ENCODE peak calls at places on chromosomes 7 and 10, in ten cellular contexts. One of them, this sample, is unnamed.

GRCh38 chr10:114550756-114551290 is 107.3 kb downstream of the ABLIM1 start:
- DNase-seq in stimulated activated CD8-positive, alpha-beta memory T cell treated with anti-CD3 and anti-CD28 coated beads, Interleukin-4, amount 100 ng/mL, for 4 hours: no peak
- DNase-seq in foreskin fibroblast: no peak
- DNase-seq in NCI-H748 treated with DMSO at 0.1 percent for 48 hours: peak
- DNase-seq in A549: peak
- DNase-seq in T1000: no peak
- DNase-seq in right cardiac atrium: no peak
- DNase-seq in small intestine: peak
- DNase-seq in posterior cingulate gyrus: no peak
- DNase-seq in nephron progenitor cell: no peak
- DNase-seq in this sample: no peak

GRCh38 chr10:133235265-133235664 is 2.4 kb upstream of the VENTX start:
- DNase-seq in foreskin fibroblast: no peak
- DNase-seq in posterior cingulate gyrus: no peak
- DNase-seq in NCI-H748 treated with DMSO at 0.1 percent for 48 hours: no peak
- DNase-seq in small intestine: no peak
- DNase-seq in A549: no peak
- DNase-seq in nephron progenitor cell: no peak
- DNase-seq in right cardiac atrium: no peak
- DNase-seq in T1000: no peak
- DNase-seq in stimulated activated CD8-positive, alpha-beta memory T cell treated with anti-CD3 and anti-CD28 coated beads, Interleukin-4, amount 100 ng/mL, for 4 hours: no peak
- DNase-seq in this sample: no peak

GRCh38 chr10:70222340-70222794 is 10.9 kb downstream of the PPA1 start:
- DNase-seq in T1000: no peak
- DNase-seq in nephron progenitor cell: no peak
- DNase-seq in stimulated activated CD8-positive, alpha-beta memory T cell treated with anti-CD3 and anti-CD28 coated beads, Interleukin-4, amount 100 ng/mL, for 4 hours: no peak
- DNase-seq in NCI-H748 treated with DMSO at 0.1 percent for 48 hours: no peak
- DNase-seq in right cardiac atrium: no peak
- DNase-seq in small intestine: no peak
- DNase-seq in foreskin fibroblast: peak
- DNase-seq in posterior cingulate gyrus: no peak
- DNase-seq in A549: no peak
- DNase-seq in this sample: no peak

GRCh38 chr10:58618158-58618676 is 105.5 kb downstream of the BICC1 start:
- DNase-seq in right cardiac atrium: no peak
- DNase-seq in NCI-H748 treated with DMSO at 0.1 percent for 48 hours: no peak
- DNase-seq in foreskin fibroblast: no peak
- DNase-seq in stimulated activated CD8-positive, alpha-beta memory T cell treated with anti-CD3 and anti-CD28 coated beads, Interleukin-4, amount 100 ng/mL, for 4 hours: no peak
- DNase-seq in A549: no peak
- DNase-seq in nephron progenitor cell: no peak
- DNase-seq in small intestine: no peak
- DNase-seq in posterior cingulate gyrus: no peak
- DNase-seq in T1000: no peak
- DNase-seq in this sample: peak

GRCh38 chr10:118911361-118911760 is 118.2 kb upstream of the NANOS1 start:
- DNase-seq in T1000: no peak
- DNase-seq in small intestine: no peak
- DNase-seq in nephron progenitor cell: no peak
- DNase-seq in A549: peak
- DNase-seq in NCI-H748 treated with DMSO at 0.1 percent for 48 hours: no peak
- DNase-seq in foreskin fibroblast: peak
- DNase-seq in right cardiac atrium: no peak
- DNase-seq in stimulated activated CD8-positive, alpha-beta memory T cell treated with anti-CD3 and anti-CD28 coated beads, Interleukin-4, amount 100 ng/mL, for 4 hours: no peak
- DNase-seq in posterior cingulate gyrus: no peak
- DNase-seq in this sample: no peak

GRCh38 chr10:130713105-130713504 is 576.9 kb downstream of the GLRX3 start:
- DNase-seq in right cardiac atrium: no peak
- DNase-seq in nephron progenitor cell: no peak
- DNase-seq in small intestine: no peak
- DNase-seq in T1000: no peak
- DNase-seq in stimulated activated CD8-positive, alpha-beta memory T cell treated with anti-CD3 and anti-CD28 coated beads, Interleukin-4, amount 100 ng/mL, for 4 hours: no peak
- DNase-seq in A549: no peak
- DNase-seq in NCI-H748 treated with DMSO at 0.1 percent for 48 hours: no peak
- DNase-seq in posterior cingulate gyrus: no peak
- DNase-seq in foreskin fibroblast: no peak
- DNase-seq in this sample: no peak

GRCh38 chr7:101923276-101923985 is 106.0 kb downstream of the CUX1 start:
- DNase-seq in small intestine: no peak
- DNase-seq in T1000: no peak
- DNase-seq in nephron progenitor cell: no peak
- DNase-seq in stimulated activated CD8-positive, alpha-beta memory T cell treated with anti-CD3 and anti-CD28 coated beads, Interleukin-4, amount 100 ng/mL, for 4 hours: no peak
- DNase-seq in right cardiac atrium: no peak
- DNase-seq in A549: no peak
- DNase-seq in posterior cingulate gyrus: no peak
- DNase-seq in NCI-H748 treated with DMSO at 0.1 percent for 48 hours: no peak
- DNase-seq in foreskin fibroblast: no peak
- DNase-seq in this sample: peak

GRCh38 chr7:132462478-132462877 is 113.8 kb downstream of the PLXNA4 start:
- DNase-seq in stimulated activated CD8-positive, alpha-beta memory T cell treated with anti-CD3 and anti-CD28 coated beads, Interleukin-4, amount 100 ng/mL, for 4 hours: no peak
- DNase-seq in nephron progenitor cell: no peak
- DNase-seq in A549: no peak
- DNase-seq in foreskin fibroblast: no peak
- DNase-seq in posterior cingulate gyrus: no peak
- DNase-seq in small intestine: no peak
- DNase-seq in NCI-H748 treated with DMSO at 0.1 percent for 48 hours: no peak
- DNase-seq in right cardiac atrium: no peak
- DNase-seq in T1000: no peak
- DNase-seq in this sample: no peak

GRCh38 chr7:19538036-19538435 is 170.8 kb downstream of the POLR1F start:
- DNase-seq in A549: no peak
- DNase-seq in foreskin fibroblast: no peak
- DNase-seq in posterior cingulate gyrus: no peak
- DNase-seq in small intestine: no peak
- DNase-seq in stimulated activated CD8-positive, alpha-beta memory T cell treated with anti-CD3 and anti-CD28 coated beads, Interleukin-4, amount 100 ng/mL, for 4 hours: no peak
- DNase-seq in NCI-H748 treated with DMSO at 0.1 percent for 48 hours: no peak
- DNase-seq in nephron progenitor cell: no peak
- DNase-seq in T1000: no peak
- DNase-seq in right cardiac atrium: no peak
- DNase-seq in this sample: no peak

GRCh38 chr7:155431231-155431630 is 26.7 kb upstream of the EN2 start:
- DNase-seq in small intestine: no peak
- DNase-seq in T1000: no peak
- DNase-seq in A549: no peak
- DNase-seq in NCI-H748 treated with DMSO at 0.1 percent for 48 hours: no peak
- DNase-seq in posterior cingulate gyrus: no peak
- DNase-seq in stimulated activated CD8-positive, alpha-beta memory T cell treated with anti-CD3 and anti-CD28 coated beads, Interleukin-4, amount 100 ng/mL, for 4 hours: no peak
- DNase-seq in right cardiac atrium: no peak
- DNase-seq in foreskin fibroblast: no peak
- DNase-seq in nephron progenitor cell: no peak
- DNase-seq in this sample: no peak

GRCh38 chr10:79203014-79203675 is 134.4 kb downstream of the ZMIZ1 start:
- DNase-seq in T1000: no peak
- DNase-seq in NCI-H748 treated with DMSO at 0.1 percent for 48 hours: no peak
- DNase-seq in stimulated activated CD8-positive, alpha-beta memory T cell treated with anti-CD3 and anti-CD28 coated beads, Interleukin-4, amount 100 ng/mL, for 4 hours: no peak
- DNase-seq in posterior cingulate gyrus: no peak
- DNase-seq in A549: no peak
- DNase-seq in small intestine: no peak
- DNase-seq in nephron progenitor cell: no peak
- DNase-seq in right cardiac atrium: no peak
- DNase-seq in foreskin fibroblast: no peak
- DNase-seq in this sample: no peak

GRCh38 chr7:75866497-75867389 is 12.1 kb upstream of the RHBDD2 start:
- DNase-seq in posterior cingulate gyrus: peak
- DNase-seq in small intestine: peak
- DNase-seq in foreskin fibroblast: no peak
- DNase-seq in A549: peak
- DNase-seq in stimulated activated CD8-positive, alpha-beta memory T cell treated with anti-CD3 and anti-CD28 coated beads, Interleukin-4, amount 100 ng/mL, for 4 hours: no peak
- DNase-seq in nephron progenitor cell: peak
- DNase-seq in T1000: no peak
- DNase-seq in NCI-H748 treated with DMSO at 0.1 percent for 48 hours: peak
- DNase-seq in right cardiac atrium: peak
- DNase-seq in this sample: peak

GRCh38 chr7:30559566-30559965 is 35.1 kb upstream of the GARS1 start:
- DNase-seq in right cardiac atrium: no peak
- DNase-seq in small intestine: no peak
- DNase-seq in NCI-H748 treated with DMSO at 0.1 percent for 48 hours: no peak
- DNase-seq in stimulated activated CD8-positive, alpha-beta memory T cell treated with anti-CD3 and anti-CD28 coated beads, Interleukin-4, amount 100 ng/mL, for 4 hours: no peak
- DNase-seq in foreskin fibroblast: no peak
- DNase-seq in A549: no peak
- DNase-seq in nephron progenitor cell: no peak
- DNase-seq in T1000: no peak
- DNase-seq in posterior cingulate gyrus: no peak
- DNase-seq in this sample: no peak

GRCh38 chr10:104483582-104483981 is 129.9 kb downstream of the CFAP58 start:
- DNase-seq in nephron progenitor cell: no peak
- DNase-seq in stimulated activated CD8-positive, alpha-beta memory T cell treated with anti-CD3 and anti-CD28 coated beads, Interleukin-4, amount 100 ng/mL, for 4 hours: no peak
- DNase-seq in T1000: no peak
- DNase-seq in posterior cingulate gyrus: no peak
- DNase-seq in small intestine: no peak
- DNase-seq in NCI-H748 treated with DMSO at 0.1 percent for 48 hours: no peak
- DNase-seq in foreskin fibroblast: no peak
- DNase-seq in right cardiac atrium: no peak
- DNase-seq in A549: no peak
- DNase-seq in this sample: no peak

GRCh38 chr10:72598769-72599701 is 26.8 kb downstream of the MICU1 start:
- DNase-seq in nephron progenitor cell: no peak
- DNase-seq in right cardiac atrium: no peak
- DNase-seq in T1000: no peak
- DNase-seq in small intestine: no peak
- DNase-seq in stimulated activated CD8-positive, alpha-beta memory T cell treated with anti-CD3 and anti-CD28 coated beads, Interleukin-4, amount 100 ng/mL, for 4 hours: no peak
- DNase-seq in foreskin fibroblast: no peak
- DNase-seq in A549: no peak
- DNase-seq in posterior cingulate gyrus: no peak
- DNase-seq in NCI-H748 treated with DMSO at 0.1 percent for 48 hours: no peak
- DNase-seq in this sample: no peak

GRCh38 chr7:11492307-11492706 is 339.7 kb downstream of the THSD7A start:
- DNase-seq in posterior cingulate gyrus: no peak
- DNase-seq in stimulated activated CD8-positive, alpha-beta memory T cell treated with anti-CD3 and anti-CD28 coated beads, Interleukin-4, amount 100 ng/mL, for 4 hours: no peak
- DNase-seq in T1000: no peak
- DNase-seq in nephron progenitor cell: no peak
- DNase-seq in right cardiac atrium: no peak
- DNase-seq in small intestine: no peak
- DNase-seq in NCI-H748 treated with DMSO at 0.1 percent for 48 hours: no peak
- DNase-seq in foreskin fibroblast: peak
- DNase-seq in A549: no peak
- DNase-seq in this sample: no peak

GRCh38 chr10:48461623-48462481 is 143.0 kb downstream of the ARHGAP22 start:
- DNase-seq in A549: no peak
- DNase-seq in foreskin fibroblast: no peak
- DNase-seq in T1000: no peak
- DNase-seq in nephron progenitor cell: no peak
- DNase-seq in stimulated activated CD8-positive, alpha-beta memory T cell treated with anti-CD3 and anti-CD28 coated beads, Interleukin-4, amount 100 ng/mL, for 4 hours: no peak
- DNase-seq in small intestine: no peak
- DNase-seq in posterior cingulate gyrus: no peak
- DNase-seq in NCI-H748 treated with DMSO at 0.1 percent for 48 hours: no peak
- DNase-seq in right cardiac atrium: no peak
- DNase-seq in this sample: peak

GRCh38 chr7:33814958-33815735 is 90.2 kb upstream of the BMPER start:
- DNase-seq in small intestine: no peak
- DNase-seq in A549: no peak
- DNase-seq in right cardiac atrium: no peak
- DNase-seq in stimulated activated CD8-positive, alpha-beta memory T cell treated with anti-CD3 and anti-CD28 coated beads, Interleukin-4, amount 100 ng/mL, for 4 hours: no peak
- DNase-seq in NCI-H748 treated with DMSO at 0.1 percent for 48 hours: no peak
- DNase-seq in T1000: no peak
- DNase-seq in posterior cingulate gyrus: no peak
- DNase-seq in nephron progenitor cell: no peak
- DNase-seq in foreskin fibroblast: no peak
- DNase-seq in this sample: no peak

GRCh38 chr7:135434047-135434446 is 75.9 kb downstream of the CNOT4 start:
- DNase-seq in T1000: no peak
- DNase-seq in A549: no peak
- DNase-seq in NCI-H748 treated with DMSO at 0.1 percent for 48 hours: no peak
- DNase-seq in stimulated activated CD8-positive, alpha-beta memory T cell treated with anti-CD3 and anti-CD28 coated beads, Interleukin-4, amount 100 ng/mL, for 4 hours: no peak
- DNase-seq in right cardiac atrium: no peak
- DNase-seq in small intestine: no peak
- DNase-seq in posterior cingulate gyrus: no peak
- DNase-seq in nephron progenitor cell: no peak
- DNase-seq in foreskin fibroblast: no peak
- DNase-seq in this sample: no peak

GRCh38 chr10:100436255-100436654 is 26.6 kb upstream of the WNT8B start:
- DNase-seq in A549: no peak
- DNase-seq in foreskin fibroblast: no peak
- DNase-seq in T1000: no peak
- DNase-seq in posterior cingulate gyrus: no peak
- DNase-seq in small intestine: no peak
- DNase-seq in nephron progenitor cell: no peak
- DNase-seq in right cardiac atrium: no peak
- DNase-seq in NCI-H748 treated with DMSO at 0.1 percent for 48 hours: no peak
- DNase-seq in stimulated activated CD8-positive, alpha-beta memory T cell treated with anti-CD3 and anti-CD28 coated beads, Interleukin-4, amount 100 ng/mL, for 4 hours: no peak
- DNase-seq in this sample: no peak

GRCh38 chr7:33905389-33906032 is at the start of gene BMPER:
- DNase-seq in T1000: no peak
- DNase-seq in right cardiac atrium: peak
- DNase-seq in A549: peak
- DNase-seq in NCI-H748 treated with DMSO at 0.1 percent for 48 hours: peak
- DNase-seq in posterior cingulate gyrus: peak
- DNase-seq in small intestine: peak
- DNase-seq in foreskin fibroblast: no peak
- DNase-seq in nephron progenitor cell: peak
- DNase-seq in stimulated activated CD8-positive, alpha-beta memory T cell treated with anti-CD3 and anti-CD28 coated beads, Interleukin-4, amount 100 ng/mL, for 4 hours: no peak
- DNase-seq in this sample: peak

GRCh38 chr10:118151461-118151860 is 104.7 kb upstream of the RAB11FIP2 start:
- DNase-seq in A549: no peak
- DNase-seq in stimulated activated CD8-positive, alpha-beta memory T cell treated with anti-CD3 and anti-CD28 coated beads, Interleukin-4, amount 100 ng/mL, for 4 hours: no peak
- DNase-seq in NCI-H748 treated with DMSO at 0.1 percent for 48 hours: no peak
- DNase-seq in small intestine: peak
- DNase-seq in T1000: no peak
- DNase-seq in posterior cingulate gyrus: no peak
- DNase-seq in foreskin fibroblast: no peak
- DNase-seq in nephron progenitor cell: no peak
- DNase-seq in right cardiac atrium: no peak
- DNase-seq in this sample: no peak

GRCh38 chr7:155870334-155871180 is 58.3 kb upstream of the SHH start:
- DNase-seq in T1000: no peak
- DNase-seq in stimulated activated CD8-positive, alpha-beta memory T cell treated with anti-CD3 and anti-CD28 coated beads, Interleukin-4, amount 100 ng/mL, for 4 hours: no peak
- DNase-seq in NCI-H748 treated with DMSO at 0.1 percent for 48 hours: no peak
- DNase-seq in A549: no peak
- DNase-seq in right cardiac atrium: no peak
- DNase-seq in nephron progenitor cell: no peak
- DNase-seq in small intestine: no peak
- DNase-seq in foreskin fibroblast: no peak
- DNase-seq in posterior cingulate gyrus: no peak
- DNase-seq in this sample: no peak

GRCh38 chr10:100749309-100750217 is 4.2 kb downstream of the PAX2 start:
- DNase-seq in A549: no peak
- DNase-seq in posterior cingulate gyrus: no peak
- DNase-seq in small intestine: no peak
- DNase-seq in foreskin fibroblast: no peak
- DNase-seq in right cardiac atrium: no peak
- DNase-seq in nephron progenitor cell: no peak
- DNase-seq in T1000: no peak
- DNase-seq in stimulated activated CD8-positive, alpha-beta memory T cell treated with anti-CD3 and anti-CD28 coated beads, Interleukin-4, amount 100 ng/mL, for 4 hours: no peak
- DNase-seq in NCI-H748 treated with DMSO at 0.1 percent for 48 hours: no peak
- DNase-seq in this sample: no peak

GRCh38 chr7:137903382-137904169 is 56.8 kb upstream of the DGKI start:
- DNase-seq in NCI-H748 treated with DMSO at 0.1 percent for 48 hours: peak
- DNase-seq in posterior cingulate gyrus: peak
- DNase-seq in small intestine: peak
- DNase-seq in stimulated activated CD8-positive, alpha-beta memory T cell treated with anti-CD3 and anti-CD28 coated beads, Interleukin-4, amount 100 ng/mL, for 4 hours: peak
- DNase-seq in foreskin fibroblast: peak
- DNase-seq in A549: peak
- DNase-seq in T1000: peak
- DNase-seq in right cardiac atrium: peak
- DNase-seq in nephron progenitor cell: peak
- DNase-seq in this sample: peak

GRCh38 chr7:92988051-92988450 is 129.7 kb downstream of the SAMD9 start:
- DNase-seq in T1000: no peak
- DNase-seq in posterior cingulate gyrus: no peak
- DNase-seq in A549: peak
- DNase-seq in small intestine: peak
- DNase-seq in foreskin fibroblast: peak
- DNase-seq in NCI-H748 treated with DMSO at 0.1 percent for 48 hours: peak
- DNase-seq in stimulated activated CD8-positive, alpha-beta memory T cell treated with anti-CD3 and anti-CD28 coated beads, Interleukin-4, amount 100 ng/mL, for 4 hours: no peak
- DNase-seq in nephron progenitor cell: no peak
- DNase-seq in right cardiac atrium: no peak
- DNase-seq in this sample: no peak

GRCh38 chr10:124543146-124543545 is 81.5 kb downstream of the LHPP start:
- DNase-seq in foreskin fibroblast: no peak
- DNase-seq in stimulated activated CD8-positive, alpha-beta memory T cell treated with anti-CD3 and anti-CD28 coated beads, Interleukin-4, amount 100 ng/mL, for 4 hours: no peak
- DNase-seq in T1000: no peak
- DNase-seq in NCI-H748 treated with DMSO at 0.1 percent for 48 hours: no peak
- DNase-seq in small intestine: no peak
- DNase-seq in A549: no peak
- DNase-seq in posterior cingulate gyrus: no peak
- DNase-seq in right cardiac atrium: no peak
- DNase-seq in nephron progenitor cell: no peak
- DNase-seq in this sample: no peak

This sample was measured in D341Med.